ENCODE peak calls at places on chromosome 7, in four cellular contexts. O is HFFc6, Q is neural progenitor cell, A is A549. I is an unnamed sample.

GRCh38 chr7:25949672-25950487 is 202.1 kb upstream of the NFE2L3 start:
- DNase-seq in O (no peak), Q (peak), A (no peak), I (no peak)

GRCh38 chr7:70419816-70420215 is 712.1 kb upstream of the GALNT17 start:
- DNase-seq in O (no peak), Q (peak), A (no peak), I (no peak)

GRCh38 chr7:27145167-27145883 is 1.8 kb upstream of the HOXA5 start:
- DNase-seq in O (no peak), Q (no peak), A (no peak), I (no peak)

GRCh38 chr7:54141565-54141964 is 400.6 kb upstream of the VSTM2A start:
- DNase-seq in O (no peak), Q (no peak), A (no peak), I (no peak)

GRCh38 chr7:47300472-47301021 is 281.4 kb downstream of the TNS3 start:
- DNase-seq in O (no peak), Q (no peak), A (no peak), I (no peak)

GRCh38 chr7:44279731-44280505 is 45.5 kb downstream of the CAMK2B start:
- DNase-seq in O (no peak), Q (no peak), A (no peak), I (no peak)

GRCh38 chr7:134290286-134290685 is 26.4 kb downstream of the SLC35B4 start:
- DNase-seq in O (no peak), Q (no peak), A (peak), I (no peak)

GRCh38 chr7:44980393-44981034 is 1.7 kb upstream of the MYO1G start:
- DNase-seq in O (no peak), Q (no peak), A (no peak), I (peak)

GRCh38 chr7:124497209-124497608 is 268.4 kb downstream of the GPR37 start:
- DNase-seq in O (no peak), Q (no peak), A (no peak), I (no peak)

GRCh38 chr7:30466266-30466665 is 12.3 kb downstream of the NOD1 start:
- DNase-seq in O (no peak), Q (no peak), A (no peak), I (no peak)

GRCh38 chr7:84216477-84216876 is 21.9 kb upstream of the SEMA3A start:
- DNase-seq in O (peak), Q (no peak), A (no peak), I (no peak)

GRCh38 chr7:2261611-2262010 is 19.6 kb downstream of the NUDT1 start:
- DNase-seq in O (no peak), Q (no peak), A (no peak), I (no peak)

GRCh38 chr7:44521347-44522095 is 19.6 kb downstream of the NPC1L1 start:
- DNase-seq in O (no peak), Q (no peak), A (no peak), I (no peak)

GRCh38 chr7:110347091-110347490 is 743.8 kb upstream of the LRRN3 start:
- DNase-seq in O (no peak), Q (no peak), A (no peak), I (no peak)

GRCh38 chr7:87875151-87876039 is 765 bp downstream of the SLC25A40 start:
- DNase-seq in O (no peak), Q (peak), A (peak), I (no peak)

GRCh38 chr7:117034851-117035462 is 81.7 kb downstream of the ST7 start:
- DNase-seq in O (no peak), Q (no peak), A (no peak), I (no peak)

GRCh38 chr7:18201349-18201748 is 173.7 kb upstream of the PRPS1L1 start:
- DNase-seq in O (no peak), Q (no peak), A (no peak), I (no peak)

GRCh38 chr7:25180592-25180923 is 47.7 kb downstream of the NPVF start:
- DNase-seq in O (no peak), Q (no peak), A (no peak), I (no peak)

GRCh38 chr7:137909042-137909441 is 62.3 kb upstream of the DGKI start:
- DNase-seq in O (no peak), Q (no peak), A (no peak), I (no peak)

GRCh38 chr7:98217623-98218582 is 6.7 kb downstream of the BHLHA15 start:
- DNase-seq in O (no peak), Q (peak), A (no peak), I (no peak)

GRCh38 chr7:158880973-158881372 is 24.6 kb downstream of the DYNC2I1 start:
- DNase-seq in O (no peak), Q (no peak), A (no peak), I (no peak)

GRCh38 chr7:40279991-40280390 is 145.2 kb downstream of the SUGCT start:
- DNase-seq in O (no peak), Q (no peak), A (no peak), I (no peak)

GRCh38 chr7:34430456-34430855 is 227.6 kb upstream of the NPSR1 start:
- DNase-seq in O (peak), Q (peak), A (peak), I (peak)
- TF ChIP-seq CTCF in O (peak), Q (peak), A (peak), I (peak)

DNA sequence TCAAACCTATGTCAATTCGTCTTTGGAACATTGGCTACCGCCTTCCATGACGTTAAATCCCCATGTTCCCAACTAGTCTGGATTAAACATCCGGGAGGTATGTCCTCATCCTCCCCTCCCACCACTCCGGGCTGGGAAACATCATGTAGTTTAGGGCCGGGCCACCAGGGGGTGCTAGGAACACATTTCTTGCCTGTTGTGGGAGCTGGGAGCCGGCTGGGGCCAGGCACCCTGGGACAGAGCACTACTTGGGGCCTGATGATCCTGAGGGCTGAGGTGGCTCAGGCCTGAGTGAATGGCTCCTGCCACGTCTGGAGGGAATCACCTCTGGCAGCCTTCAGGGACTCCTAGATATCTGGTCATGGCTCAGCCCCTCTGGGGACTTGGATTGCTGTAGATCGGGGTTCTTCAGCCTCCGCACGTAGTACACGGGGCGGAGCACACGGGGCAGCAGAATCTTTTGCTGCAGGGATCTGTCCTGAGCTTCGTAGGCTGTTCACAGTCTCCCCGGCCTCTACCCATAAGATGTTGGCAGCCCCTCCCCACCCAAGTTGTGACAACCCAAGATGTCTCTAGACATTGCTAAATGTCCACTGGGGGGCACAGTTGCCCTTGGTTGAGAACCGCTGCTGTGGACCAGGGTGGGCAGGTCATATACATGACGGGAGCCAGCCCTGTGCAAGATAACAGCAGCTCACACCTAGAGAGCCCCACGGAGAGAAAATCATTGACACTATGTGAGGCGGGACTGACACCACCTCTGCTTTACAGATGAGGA is 141.2 kb upstream of the ZNF716 start:
- DNase-seq in O (no peak), Q (no peak), A (no peak), I (no peak)
- TF ChIP-seq CTCF in O (peak), Q (no peak), A (no peak), I (peak)

DNA sequence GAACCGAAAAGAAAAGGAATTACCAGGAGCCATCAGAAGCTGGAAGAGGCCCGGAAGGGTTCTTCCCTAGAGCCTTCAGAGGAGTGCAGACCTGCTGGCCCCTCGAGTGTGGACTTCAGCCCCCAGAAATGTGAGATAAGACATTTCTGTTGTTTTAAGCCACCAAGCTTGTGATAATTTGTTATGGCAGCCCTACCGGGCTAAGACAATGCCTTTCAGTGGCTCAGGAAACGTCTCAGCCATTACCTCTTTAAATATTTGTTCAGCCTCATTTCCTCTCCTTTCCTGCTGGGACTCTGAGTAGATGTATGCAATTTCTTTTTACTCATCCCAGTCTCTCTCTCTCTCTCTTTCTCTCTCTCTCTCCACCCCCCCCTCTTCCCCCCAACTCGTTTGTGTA is 174.7 kb upstream of the GRB10 start:
- DNase-seq in O (no peak), Q (no peak), A (no peak), I (no peak)
- TF ChIP-seq CTCF in O (no peak), Q (no peak), A (no peak), I (no peak)

DNA sequence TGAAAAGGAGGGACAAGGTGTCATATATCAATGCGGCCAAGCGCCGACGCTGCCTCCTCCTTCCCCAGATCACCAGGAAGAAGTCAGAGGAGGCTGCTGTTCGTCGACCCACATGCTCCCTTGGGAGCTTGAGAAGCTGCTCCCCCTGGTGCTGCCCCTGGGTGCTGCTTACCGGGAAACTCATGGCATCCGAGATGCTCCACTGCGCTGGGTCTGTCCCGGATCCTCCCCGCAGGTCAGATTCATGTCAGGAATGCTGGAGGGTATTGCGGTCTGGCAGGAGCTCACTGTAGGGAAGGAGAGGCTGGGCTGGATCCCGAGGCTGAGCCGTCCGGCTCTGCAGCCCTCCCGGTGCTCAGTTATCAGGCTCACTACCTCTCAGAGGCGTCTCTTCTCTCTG is 123.7 kb upstream of the FAM20C start:
- DNase-seq in O (no peak), Q (no peak), A (peak), I (peak)
- TF ChIP-seq CTCF in O (peak), Q (peak), A (no peak), I (peak)

DNA sequence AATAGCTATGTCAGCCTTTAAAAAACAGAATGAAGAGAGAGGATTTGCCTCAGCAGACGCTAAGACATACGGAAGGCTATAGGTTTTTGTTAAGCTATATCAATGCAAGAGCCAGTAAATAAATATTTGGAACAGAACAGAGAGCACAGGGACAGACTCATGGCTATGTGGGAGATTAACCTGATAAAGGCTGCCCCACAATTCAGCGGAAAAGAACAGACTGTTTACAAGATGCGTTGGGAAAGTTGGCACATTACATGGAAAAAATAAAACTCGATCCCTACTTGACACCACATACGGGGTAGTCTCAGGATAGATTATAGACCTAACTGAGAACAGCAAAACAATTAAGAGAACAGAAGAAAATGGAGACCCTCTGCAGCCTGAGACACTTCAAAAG is 10.8 kb downstream of the KCNH2 start:
- DNase-seq in O (no peak), Q (no peak), A (no peak), I (no peak)
- TF ChIP-seq CTCF in O (no peak), Q (no peak), A (no peak), I (no peak)

GRCh38 chr7:128662091-128662490 is 10.0 kb upstream of the GARIN1A start:
- DNase-seq in O (no peak), Q (no peak), A (no peak), I (no peak)
- TF ChIP-seq CTCF in O (no peak), Q (no peak), A (no peak), I (no peak)

DNA sequence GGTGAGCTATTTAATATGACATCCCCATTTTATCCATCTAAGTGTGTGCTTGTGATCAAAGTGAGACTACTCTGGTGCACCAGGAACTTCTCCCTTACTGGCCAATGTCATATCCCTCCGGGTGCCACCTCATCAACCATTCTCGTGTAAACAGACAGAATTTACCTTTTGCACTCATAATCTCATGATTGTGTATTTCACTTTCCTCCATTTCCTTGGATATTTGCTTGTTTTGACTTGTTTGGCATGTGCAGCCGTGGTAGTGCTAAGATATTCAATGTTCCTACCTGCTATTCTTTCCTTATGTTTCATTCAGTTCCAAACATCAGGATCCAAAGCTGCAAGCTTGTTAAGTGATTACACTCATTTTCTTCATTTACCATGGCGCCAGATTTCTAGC is 280.5 kb upstream of the SP8 start:
- DNase-seq in O (no peak), Q (no peak), A (no peak), I (no peak)
- TF ChIP-seq CTCF in O (no peak), Q (no peak), A (no peak), I (no peak)

GRCh38 chr7:31986878-31987518 is 83.2 kb downstream of the PDE1C start:
- DNase-seq in O (no peak), Q (no peak), A (peak), I (no peak)
- TF ChIP-seq CTCF in O (no peak), Q (no peak), A (no peak), I (no peak)

I was measured in AG09309.